ENCODE peak calls at places on chromosome 2, in nine cellular contexts. H is activated effector memory CD4-positive, alpha-beta T cell treated with Interleukin-2 at 50 U/mL for 16 hours; U is smooth muscle cell of the brain vasculature; S is HuH-7.5; Z is hepatocyte; J is T47D; F is naive thymus-derived CD4-positive, alpha-beta T cell; X is stimulated activated CD4-positive, alpha-beta T cell treated with anti-CD3 and anti-CD28 coated beads, Interleukin-15, amount 100 ng/mL, for 1 hour; G is T-helper 1 cell. B is an unnamed sample.
A peak's percentile ranks its signal among the peaks of the same experiment; 100 is the strongest.

GRCh38 chr2:223076573-223076972 is 24.6 kb downstream of the KCNE4 start:
- DNase-seq in H (no peak), U (no peak), S (no peak), Z (no peak), J (no peak), F (no peak), X (no peak), G (no peak), B (no peak)

GRCh38 chr2:174059178-174059874 is 94.2 kb upstream of the SP3 start:
- DNase-seq in H (no peak), U (no peak), S (no peak), Z (no peak), J (no peak), F (no peak), X (no peak), G (no peak), B (no peak)

GRCh38 chr2:173272895-173273294 is 81.8 kb upstream of the CDCA7 start:
- DNase-seq in H (no peak), U (no peak), S (no peak), Z (no peak), J (no peak), F (no peak), X (no peak), G (no peak), B (no peak)

GRCh38 chr2:1686784-1687105 is 57.6 kb downstream of the PXDN start:
- DNase-seq in H (no peak), U (peak; percentile 81), S (no peak), Z (peak; percentile 6), J (no peak), F (no peak), X (no peak), G (no peak), B (no peak)

GRCh38 chr2:100752628-100753333 is 67.2 kb upstream of the NPAS2 start:
- DNase-seq in H (no peak), U (no peak), S (no peak), Z (peak; percentile 31), J (no peak), F (no peak), X (no peak), G (no peak), B (no peak)

GRCh38 chr2:173358617-173359016 is 3.9 kb downstream of the CDCA7 start:
- DNase-seq in H (no peak), U (no peak), S (no peak), Z (no peak), J (no peak), F (no peak), X (no peak), G (no peak), B (no peak)

GRCh38 chr2:23532311-23533013 is 147.5 kb downstream of the KLHL29 start:
- DNase-seq in H (peak; percentile 21), U (no peak), S (no peak), Z (peak; percentile 47), J (no peak), F (peak; percentile 64), X (peak; percentile 16), G (peak; percentile 16), B (no peak)

GRCh38 chr2:168907940-168908662 is 7.0 kb downstream of the G6PC2 start:
- DNase-seq in H (no peak), U (no peak), S (no peak), Z (no peak), J (no peak), F (no peak), X (no peak), G (no peak), B (no peak)

GRCh38 chr2:145807978-145808377 is 1288.1 kb upstream of the ZEB2 start:
- DNase-seq in H (no peak), U (no peak), S (no peak), Z (no peak), J (no peak), F (no peak), X (no peak), G (no peak), B (no peak)

GRCh38 chr2:204437815-204438766 is 107.2 kb upstream of the PARD3B start:
- DNase-seq in H (no peak), U (no peak), S (no peak), Z (no peak), J (no peak), F (no peak), X (no peak), G (no peak), B (no peak)

B was measured in memory B cell.